ENCODE peak calls at places on chromosomes 5 and 9, in seven cellular contexts. M is cardiac fibroblast, R is endothelial cell, T is stromal cell of bone marrow, Y is head of caudate nucleus, W is erythroblast, G is neural crest cell. P is an unnamed sample.

GRCh38 chr5:154518438-154518867 is 40.4 kb upstream of the HAND1 start:
- DNase-seq in M (no peak), R (no peak), T (no peak), Y (no peak), W (peak; percentile 90), G (no peak), P (no peak)

GRCh38 chr5:151319334-151319733 is 15.8 kb upstream of the SLC36A3 start:
- DNase-seq in M (peak; percentile 52), R (peak; percentile 6), T (no peak), Y (peak; percentile 5), W (no peak), G (no peak), P (peak; percentile 16)

GRCh38 chr5:98773464-98774191 is at the start of gene RGMB:
- DNase-seq in M (peak; percentile 99), R (peak; percentile 97), T (peak; percentile 99), Y (peak; percentile 99), W (peak; percentile 58), G (peak; percentile 96), P (peak; percentile 98)

GRCh38 chr5:159817262-159818029 is 98.8 kb upstream of the ADRA1B start:
- DNase-seq in M (no peak), R (no peak), T (no peak), Y (no peak), W (no peak), G (no peak), P (no peak)

GRCh38 chr9:123216387-123216786 is 52.0 kb downstream of the STRBP start:
- DNase-seq in M (no peak), R (no peak), T (no peak), Y (no peak), W (peak; percentile 6), G (no peak), P (no peak)

GRCh38 chr9:16545639-16546038 is 324.8 kb downstream of the BNC2 start:
- DNase-seq in M (no peak), R (no peak), T (no peak), Y (no peak), W (no peak), G (no peak), P (no peak)

GRCh38 chr9:85527331-85528015 is 214.3 kb downstream of the AGTPBP1 start:
- DNase-seq in M (peak; percentile 33), R (no peak), T (no peak), Y (peak; percentile 85), W (no peak), G (no peak), P (no peak)

GRCh38 chr5:11384441-11385250 is 519.6 kb downstream of the CTNND2 start:
- DNase-seq in M (no peak), R (peak; percentile 27), T (no peak), Y (peak; percentile 58), W (no peak), G (peak; percentile 8), P (no peak)

GRCh38 chr5:127298623-127299022 is 8.0 kb downstream of the MEGF10 start:
- DNase-seq in M (no peak), R (no peak), T (no peak), Y (peak; percentile 90), W (no peak), G (peak; percentile 48), P (peak; percentile 84)

GRCh38 chr5:154273028-154273617 is 82.6 kb downstream of the GALNT10 start:
- DNase-seq in M (peak; percentile 87), R (no peak), T (peak; percentile 39), Y (peak; percentile 18), W (peak; percentile 38), G (no peak), P (peak; percentile 40)

GRCh38 chr9:135073081-135073740 is 14.3 kb upstream of the OLFM1 start:
- DNase-seq in M (no peak), R (no peak), T (no peak), Y (no peak), W (no peak), G (no peak), P (no peak)

GRCh38 chr9:91515074-91515687 is 91.5 kb upstream of the NFIL3 start:
- DNase-seq in M (peak; percentile 87), R (no peak), T (peak; percentile 73), Y (peak; percentile 90), W (peak; percentile 23), G (no peak), P (peak; percentile 58)

GRCh38 chr9:124590886-124591641 is 83.9 kb upstream of the NR5A1 start:
- DNase-seq in M (no peak), R (no peak), T (no peak), Y (no peak), W (no peak), G (no peak), P (no peak)

GRCh38 chr5:116573279-116573616 is 1.4 kb downstream of the SEMA6A start:
- DNase-seq in M (peak; percentile 10), R (no peak), T (no peak), Y (peak; percentile 36), W (peak; percentile 16), G (peak; percentile 26), P (no peak)

GRCh38 chr9:73643379-73644013 is 491.8 kb downstream of the ANXA1 start:
- DNase-seq in M (peak; percentile 18), R (no peak), T (peak; percentile 23), Y (no peak), W (no peak), G (no peak), P (peak; percentile 25)

GRCh38 chr9:14030350-14030823 is 283.6 kb downstream of the NFIB start:
- DNase-seq in M (peak; percentile 94), R (no peak), T (no peak), Y (no peak), W (no peak), G (no peak), P (peak; percentile 76)

GRCh38 chr9:23701291-23701690 is 124.7 kb downstream of the ELAVL2 start:
- DNase-seq in M (no peak), R (no peak), T (no peak), Y (no peak), W (no peak), G (no peak), P (no peak)

GRCh38 chr5:37668524-37669047 is 171.3 kb downstream of the GDNF start:
- DNase-seq in M (peak; percentile 89), R (no peak), T (peak; percentile 90), Y (no peak), W (peak; percentile 59), G (no peak), P (no peak)

GRCh38 chr9:120899490-120900037 is 22.6 kb upstream of the PHF19 start:
- DNase-seq in M (no peak), R (no peak), T (no peak), Y (no peak), W (no peak), G (no peak), P (no peak)

GRCh38 chr9:13397661-13398060 is 118.2 kb upstream of the MPDZ start:
- DNase-seq in M (no peak), R (no peak), T (no peak), Y (no peak), W (no peak), G (no peak), P (no peak)

GRCh38 chr9:7791364-7791763 is 8.2 kb downstream of the DMAC1 start:
- DNase-seq in M (no peak), R (no peak), T (no peak), Y (no peak), W (no peak), G (no peak), P (no peak)

GRCh38 chr9:80061940-80062339 is 490.2 kb downstream of the TLE4 start:
- DNase-seq in M (peak; percentile 61), R (no peak), T (peak; percentile 90), Y (peak; percentile 32), W (no peak), G (no peak), P (no peak)

GRCh38 chr5:175517824-175518450 is 39.6 kb downstream of the SFXN1 start:
- DNase-seq in M (peak; percentile 67), R (no peak), T (peak; percentile 14), Y (peak; percentile 76), W (peak; percentile 58), G (no peak), P (no peak)

GRCh38 chr5:91645347-91645746 is 262.2 kb upstream of the ARRDC3 start:
- DNase-seq in M (no peak), R (no peak), T (no peak), Y (no peak), W (no peak), G (no peak), P (no peak)

GRCh38 chr5:93512799-93513198 is 68.2 kb downstream of the NR2F1-AS1 start:
- DNase-seq in M (peak; percentile 71), R (no peak), T (peak; percentile 66), Y (no peak), W (no peak), G (no peak), P (peak; percentile 26)

GRCh38 chr5:154729613-154730012 is 25.6 kb upstream of the LARP1 start:
- DNase-seq in M (no peak), R (no peak), T (no peak), Y (no peak), W (no peak), G (no peak), P (no peak)

GRCh38 chr9:86275962-86276361 is 6.4 kb downstream of the ISCA1 start:
- DNase-seq in M (no peak), R (no peak), T (no peak), Y (no peak), W (peak; percentile 28), G (no peak), P (no peak)

GRCh38 chr5:156543348-156543747 is 216.4 kb downstream of the SGCD start:
- DNase-seq in M (no peak), R (no peak), T (no peak), Y (no peak), W (no peak), G (no peak), P (no peak)

GRCh38 chr5:135174315-135175096 is 140.5 kb upstream of the PITX1 start:
- DNase-seq in M (no peak), R (no peak), T (no peak), Y (no peak), W (peak; percentile 35), G (no peak), P (no peak)

GRCh38 chr9:104879555-104880318 is 48.2 kb downstream of the ABCA1 start:
- DNase-seq in M (peak; percentile 97), R (no peak), T (peak; percentile 53), Y (no peak), W (no peak), G (no peak), P (no peak)

GRCh38 chr5:50623666-50624065 is 42.8 kb upstream of the PARP8 start:
- DNase-seq in M (no peak), R (no peak), T (no peak), Y (no peak), W (no peak), G (no peak), P (no peak)

GRCh38 chr5:81344736-81345135 is 43.3 kb downstream of the ZCCHC9 start:
- DNase-seq in M (no peak), R (no peak), T (no peak), Y (no peak), W (no peak), G (no peak), P (no peak)

GRCh38 chr5:34474573-34475021 is 181.5 kb upstream of the RAI14 start:
- DNase-seq in M (peak; percentile 80), R (no peak), T (peak; percentile 48), Y (peak; percentile 53), W (peak; percentile 28), G (no peak), P (peak; percentile 62)

GRCh38 chr5:176793343-176793699 is 17.0 kb upstream of the UNC5A start:
- DNase-seq in M (no peak), R (no peak), T (no peak), Y (peak; percentile 87), W (no peak), G (no peak), P (no peak)

P was measured in foreskin melanocyte.